ENCODE peak calls at places on chromosome 9, in four cellular contexts. G is A549; U is left ventricle myocardium inferior; I is naive thymus-derived CD4-positive, alpha-beta T cell. Y is an unnamed sample. For H3K4me1, the result is how much of the 10 kb centered on the place peaks cover.

GRCh38 chr9:104961238-104961637 is 33.3 kb upstream of the ABCA1 start:
- DNase-seq in G (peak), U (no peak), I (peak), Y (peak)

GRCh38 chr9:17627641-17628040 is 48.8 kb downstream of the SH3GL2 start:
- DNase-seq in U (no peak), I (no peak), G (no peak), Y (no peak)

GRCh38 chr9:76425677-76426453 is 31.6 kb upstream of the RFK start:
- DNase-seq in I (no peak), G (no peak), U (no peak), Y (no peak)

GRCh38 chr9:108270041-108270440 is 585.7 kb downstream of the ACTL7B start:
- DNase-seq in G (no peak), U (no peak), I (no peak), Y (no peak)

GRCh38 chr9:83291196-83291595 is 228.3 kb upstream of the RASEF start:
- DNase-seq in U (no peak), I (no peak), G (no peak), Y (no peak)

GRCh38 chr9:74770508-74771261 is 117.0 kb downstream of the TRPM6 start:
- DNase-seq in G (peak), U (no peak), I (peak), Y (no peak)

GRCh38 chr9:38687389-38687842 is 32.5 kb downstream of the FAM240B start:
- DNase-seq in G (peak), U (peak), I (no peak), Y (peak)

GRCh38 chr9:14221558-14221957 is 92.4 kb downstream of the NFIB start:
- DNase-seq in G (peak), U (no peak), I (no peak), Y (no peak)

GRCh38 chr9:36116593-36116992 is 19.9 kb upstream of the GLIPR2 start:
- DNase-seq in G (no peak), I (no peak), U (no peak), Y (no peak)

GRCh38 chr9:16616686-16617085 is 253.8 kb downstream of the BNC2 start:
- DNase-seq in I (no peak), G (no peak), U (no peak), Y (no peak)

GRCh38 chr9:112176410-112177010 is 1.4 kb upstream of the SUSD1 start:
- DNase-seq in I (peak), G (peak), U (no peak), Y (no peak)

GRCh38 chr9:129776938-129777768 is 24.3 kb upstream of the PTGES start:
- DNase-seq in U (peak), I (no peak), G (peak), Y (peak)

GRCh38 chr9:826500-827280 is 14.8 kb upstream of the DMRT1 start:
- DNase-seq in G (no peak), I (no peak), U (no peak), Y (no peak)

GRCh38 chr9:81535542-81536241 is 153.7 kb downstream of the TLE1 start:
- DNase-seq in G (peak), I (no peak), U (no peak), Y (no peak)

GRCh38 chr9:92749934-92750315 is 14.7 kb downstream of the BICD2 start:
- DNase-seq in G (no peak), I (no peak), U (no peak), Y (no peak)

GRCh38 chr9:69554945-69555344 is 117.2 kb downstream of the APBA1 start:
- DNase-seq in U (no peak), I (no peak), G (peak), Y (no peak)

GRCh38 chr9:123682746-123683145 is 247.2 kb downstream of the DENND1A start:
- DNase-seq in G (no peak), I (no peak), U (no peak), Y (no peak)

GRCh38 chr9:81394816-81395215 is 294.5 kb downstream of the TLE1 start:
- DNase-seq in I (no peak), G (no peak), U (no peak), Y (no peak)

GRCh38 chr9:91714020-91714721 is 235.9 kb downstream of the ROR2 start:
- DNase-seq in G (peak), U (peak), I (no peak), Y (peak)

GRCh38 chr9:32968101-32969011 is 33.1 kb downstream of the APTX start:
- DNase-seq in U (no peak), I (peak), G (peak), Y (no peak)

GRCh38 chr9:3553076-3553765 is 27.4 kb upstream of the RFX3 start:
- DNase-seq in I (no peak), U (no peak), G (no peak), Y (no peak)

GRCh38 chr9:124852829-124853531 is at the start of gene WDR38:
- DNase-seq in U (peak), G (peak), I (peak), Y (peak)

GRCh38 chr9:5718296-5719032 is 89.6 kb downstream of the RIC1 start:
- DNase-seq in U (no peak), G (no peak), I (no peak), Y (no peak)

GRCh38 chr9:95025213-95026170 is 292.0 kb downstream of the FANCC start:
- DNase-seq in G (peak), U (peak), I (no peak), Y (peak)

GRCh38 chr9:88313364-88314220 is 74.7 kb upstream of the SPIN1 start:
- DNase-seq in G (no peak), U (no peak), I (no peak), Y (no peak)

GRCh38 chr9:136745389-136746218 is 2.7 kb downstream of the LCN6 start:
- DNase-seq in G (no peak), I (no peak), U (no peak), Y (no peak)

GRCh38 chr9:82467478-82467877 is 478.9 kb downstream of the SPATA31D1 start:
- DNase-seq in U (no peak), I (no peak), G (no peak), Y (no peak)

GRCh38 chr9:35628389-35628991 is 10.3 kb upstream of the CD72 start:
- DNase-seq in I (no peak), G (no peak), U (no peak), Y (no peak)

GRCh38 chr9:84917366-84918063 is 248.0 kb downstream of the NTRK2 start:
- DNase-seq in U (no peak), I (no peak), G (no peak), Y (peak)

GRCh38 chr9:96661711-96662110 is 6.6 kb upstream of the PRXL2C start:
- DNase-seq in I (no peak), G (no peak), U (no peak), Y (no peak)

GRCh38 chr9:126331964-126332748 is 5.5 kb downstream of the MVB12B start:
- DNase-seq in U (no peak), G (no peak), I (no peak), Y (no peak)
- H3K4me1 ChIP-seq in U (half or more), G (under half), I (under half), Y (under half)

DNA sequence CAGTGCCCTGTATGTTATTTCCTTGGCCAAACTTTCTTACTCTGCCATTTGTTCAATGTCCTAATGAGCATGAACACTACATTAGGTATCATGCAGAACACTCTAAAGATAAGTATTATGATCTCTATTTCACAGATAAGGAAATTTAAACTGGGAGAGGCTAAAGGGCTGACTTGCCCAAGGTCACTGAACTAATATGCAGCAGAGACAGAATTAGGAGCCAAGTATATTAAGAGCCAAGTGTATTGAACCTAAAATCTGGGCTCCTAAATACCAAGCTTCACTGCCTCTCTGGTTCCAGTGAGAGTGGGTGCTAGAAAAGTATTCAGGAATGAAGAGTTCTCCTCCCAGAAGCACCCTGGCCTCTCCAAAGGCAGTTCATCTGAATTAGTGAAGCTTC is 13.5 kb downstream of the NR4A3 start:
- DNase-seq in G (no peak), U (no peak), I (no peak), Y (no peak)
- H3K4me1 ChIP-seq in G (under half), U (under half), I (under half), Y (under half)

GRCh38 chr9:133536536-133536935 is 2.0 kb downstream of the ADAMTSL2 start:
- DNase-seq in G (no peak), I (no peak), U (no peak), Y (no peak)
- H3K4me1 ChIP-seq in G (under half), I (under half), U (half or more), Y (under half)

GRCh38 chr9:113578877-113579269 is 115.3 kb downstream of the RGS3 start:
- DNase-seq in G (peak), I (peak), U (peak), Y (peak)

GRCh38 chr9:113580041-113580953 is 116.8 kb downstream of the RGS3 start:
- DNase-seq in I (peak), U (peak), G (no peak), Y (peak)

GRCh38 chr9:113580954-113581311 is 117.4 kb downstream of the RGS3 start:
- DNase-seq in U (no peak), I (no peak), G (no peak), Y (no peak)

GRCh38 chr9:113578279-113578865 is 114.8 kb downstream of the RGS3 start:
- DNase-seq in U (peak), I (no peak), G (no peak), Y (no peak)

GRCh38 chr9:113579270-113580040 is 115.9 kb downstream of the RGS3 start:
- DNase-seq in U (peak), I (no peak), G (no peak), Y (no peak)
- H3K4me1 ChIP-seq in U (half or more), I (under half), G (under half), Y (under half)

GRCh38 chr9:134724231-134724911 is 82.8 kb downstream of the COL5A1 start:
- DNase-seq in G (no peak), U (peak), I (no peak), Y (peak)

GRCh38 chr9:134726026-134726721 is 84.6 kb downstream of the COL5A1 start:
- DNase-seq in U (no peak), I (no peak), G (no peak), Y (no peak)

GRCh38 chr9:134726722-134727034 is 85.1 kb downstream of the COL5A1 start:
- DNase-seq in I (no peak), G (no peak), U (no peak), Y (no peak)

GRCh38 chr9:134724912-134725604 is 83.5 kb downstream of the COL5A1 start:
- DNase-seq in I (no peak), G (no peak), U (no peak), Y (no peak)

DNA sequence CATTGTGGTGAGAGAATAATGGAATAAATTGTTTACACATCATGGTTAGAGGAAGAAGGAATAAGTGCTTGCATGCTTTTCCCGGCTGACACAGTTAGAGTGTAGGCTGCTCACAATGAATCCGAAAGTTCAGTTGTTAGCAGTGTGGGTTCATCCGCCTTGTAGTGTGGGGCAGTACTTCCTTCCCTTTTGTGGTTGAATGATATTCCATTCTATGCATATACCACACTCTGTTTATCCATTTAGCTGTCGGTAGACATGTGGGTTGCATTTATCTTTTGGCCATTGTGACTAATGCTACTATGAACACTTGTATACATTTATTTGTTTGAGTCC is 84.0 kb downstream of the COL5A1 start:
- DNase-seq in I (no peak), G (no peak), U (no peak), Y (no peak)
- H3K4me1 ChIP-seq in I (under half), G (under half), U (under half), Y (under half)

DNA sequence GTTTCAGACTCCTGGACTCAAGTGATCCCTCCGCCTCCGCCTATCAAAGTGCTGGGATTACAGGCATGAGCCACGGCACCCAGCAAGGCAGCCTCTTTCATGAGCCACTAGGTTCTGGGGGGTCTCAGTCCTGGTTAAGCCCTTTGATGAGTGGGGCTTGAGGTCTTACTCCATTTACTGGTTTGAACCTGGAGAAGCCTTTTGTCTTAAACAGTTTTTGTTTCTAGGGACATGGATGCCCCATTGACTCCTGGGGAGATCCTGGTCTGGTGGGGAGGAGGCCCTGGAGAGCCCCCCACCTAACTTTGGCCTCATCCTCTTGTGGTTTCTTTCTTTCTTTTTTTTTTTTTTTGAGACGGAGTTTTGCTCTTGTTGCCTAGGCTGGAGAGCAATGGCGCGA is 6.7 kb downstream of the PRRC2B start:
- DNase-seq in I (no peak), U (no peak), G (no peak), Y (peak)
- H3K4me1 ChIP-seq in I (half or more), U (half or more), G (half or more), Y (half or more)

DNA sequence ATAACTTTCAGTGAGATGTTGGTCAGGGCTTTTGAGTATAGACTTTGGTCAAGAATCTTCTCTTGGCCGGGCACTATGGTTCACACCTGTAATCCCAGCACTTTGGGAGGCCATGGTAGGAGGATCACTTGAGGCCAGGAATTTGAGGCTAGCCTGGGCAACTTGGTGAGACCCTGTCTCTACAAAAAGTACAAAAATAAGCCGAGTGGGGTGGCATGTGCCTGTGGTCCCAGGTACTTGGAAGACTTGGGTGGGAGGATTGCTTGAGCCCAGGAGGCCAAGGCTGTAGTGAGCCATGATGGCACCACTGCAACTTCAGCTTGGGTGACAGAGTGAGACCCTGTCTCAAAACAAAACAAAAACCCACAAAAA is 57.4 kb downstream of the ACER2 start:
- DNase-seq in G (no peak), U (no peak), I (no peak), Y (no peak)
- H3K4me1 ChIP-seq in G (under half), U (under half), I (under half), Y (under half)

DNA sequence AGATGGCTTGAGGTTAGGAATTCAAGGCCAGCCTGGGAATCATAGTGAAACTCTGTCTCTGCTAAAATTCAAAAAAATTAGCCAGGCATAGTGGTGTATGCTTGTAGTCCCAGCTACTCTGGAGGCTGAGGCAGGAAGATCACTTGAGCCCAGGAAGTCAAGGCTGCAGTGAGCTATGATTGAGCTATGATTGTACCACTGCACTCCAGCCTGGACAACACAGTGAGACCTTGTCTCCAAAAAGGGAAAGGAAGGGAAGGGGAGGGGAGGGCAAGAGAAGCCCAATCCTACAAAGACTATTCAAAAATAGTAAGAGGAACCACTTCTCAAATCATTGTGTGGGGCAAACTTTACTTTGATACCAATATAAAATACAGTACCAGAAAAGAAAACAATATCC is 11.2 kb downstream of the SEMA4D start:
- DNase-seq in G (no peak), U (no peak), I (no peak), Y (no peak)
- H3K4me1 ChIP-seq in G (under half), U (under half), I (half or more), Y (under half)